ENCODE peak calls at places on chromosome 12, in ten cellular contexts. One of them, this sample, is unnamed.

GRCh38 chr12:124738636-124739467 is 124.8 kb downstream of the SCARB1 start:
- DNase-seq in endothelial cell: no peak
- DNase-seq in posterior cingulate gyrus: no peak
- DNase-seq in stomach: peak
- DNase-seq in suprapubic skin: no peak
- DNase-seq in HFFc6: peak
- DNase-seq in Right ventricle myocardium inferior: peak
- DNase-seq in ELR: peak
- DNase-seq in activated naive CD8-positive, alpha-beta T cell treated with anti-CD3 and anti-CD28 coated beads for 36 hours: no peak
- DNase-seq in fibroblast of mammary gland: peak
- DNase-seq in this sample: no peak

GRCh38 chr12:132362966-132363660 is 33.7 kb upstream of the GALNT9 start:
- DNase-seq in endothelial cell: no peak
- DNase-seq in posterior cingulate gyrus: peak
- DNase-seq in stomach: no peak
- DNase-seq in suprapubic skin: no peak
- DNase-seq in HFFc6: no peak
- DNase-seq in Right ventricle myocardium inferior: no peak
- DNase-seq in ELR: no peak
- DNase-seq in activated naive CD8-positive, alpha-beta T cell treated with anti-CD3 and anti-CD28 coated beads for 36 hours: no peak
- DNase-seq in fibroblast of mammary gland: no peak
- DNase-seq in this sample: no peak

GRCh38 chr12:50256761-50257160 is 26.6 kb downstream of the LIMA1 start:
- DNase-seq in endothelial cell: no peak
- DNase-seq in posterior cingulate gyrus: no peak
- DNase-seq in stomach: no peak
- DNase-seq in suprapubic skin: no peak
- DNase-seq in HFFc6: no peak
- DNase-seq in Right ventricle myocardium inferior: no peak
- DNase-seq in ELR: no peak
- DNase-seq in activated naive CD8-positive, alpha-beta T cell treated with anti-CD3 and anti-CD28 coated beads for 36 hours: no peak
- DNase-seq in fibroblast of mammary gland: no peak
- DNase-seq in this sample: no peak

GRCh38 chr12:108634225-108634795 is 616 bp upstream of the SELPLG start:
- DNase-seq in endothelial cell: no peak
- DNase-seq in posterior cingulate gyrus: peak
- DNase-seq in stomach: peak
- DNase-seq in suprapubic skin: peak
- DNase-seq in HFFc6: no peak
- DNase-seq in Right ventricle myocardium inferior: peak
- DNase-seq in ELR: no peak
- DNase-seq in activated naive CD8-positive, alpha-beta T cell treated with anti-CD3 and anti-CD28 coated beads for 36 hours: peak
- DNase-seq in fibroblast of mammary gland: no peak
- DNase-seq in this sample: no peak

GRCh38 chr12:7093892-7094291 is 1.6 kb upstream of the C1R start:
- DNase-seq in endothelial cell: no peak
- DNase-seq in posterior cingulate gyrus: no peak
- DNase-seq in stomach: no peak
- DNase-seq in suprapubic skin: peak
- DNase-seq in HFFc6: no peak
- DNase-seq in Right ventricle myocardium inferior: no peak
- DNase-seq in ELR: no peak
- DNase-seq in activated naive CD8-positive, alpha-beta T cell treated with anti-CD3 and anti-CD28 coated beads for 36 hours: no peak
- DNase-seq in fibroblast of mammary gland: peak
- DNase-seq in this sample: no peak

GRCh38 chr12:107267604-107268003 is 174.3 kb upstream of the CRY1 start:
- DNase-seq in endothelial cell: no peak
- DNase-seq in posterior cingulate gyrus: peak
- DNase-seq in stomach: no peak
- DNase-seq in suprapubic skin: no peak
- DNase-seq in HFFc6: no peak
- DNase-seq in Right ventricle myocardium inferior: no peak
- DNase-seq in ELR: no peak
- DNase-seq in activated naive CD8-positive, alpha-beta T cell treated with anti-CD3 and anti-CD28 coated beads for 36 hours: no peak
- DNase-seq in fibroblast of mammary gland: no peak
- DNase-seq in this sample: no peak

GRCh38 chr12:49698619-49699545 is 8.3 kb downstream of the FMNL3 start:
- DNase-seq in endothelial cell: peak
- DNase-seq in posterior cingulate gyrus: no peak
- DNase-seq in stomach: no peak
- DNase-seq in suprapubic skin: no peak
- DNase-seq in HFFc6: peak
- DNase-seq in Right ventricle myocardium inferior: no peak
- DNase-seq in ELR: peak
- DNase-seq in activated naive CD8-positive, alpha-beta T cell treated with anti-CD3 and anti-CD28 coated beads for 36 hours: peak
- DNase-seq in fibroblast of mammary gland: peak
- DNase-seq in this sample: no peak

GRCh38 chr12:118175823-118176447 is 40.0 kb downstream of the PEBP1 start:
- DNase-seq in endothelial cell: no peak
- DNase-seq in posterior cingulate gyrus: no peak
- DNase-seq in stomach: no peak
- DNase-seq in suprapubic skin: no peak
- DNase-seq in HFFc6: no peak
- DNase-seq in Right ventricle myocardium inferior: no peak
- DNase-seq in ELR: no peak
- DNase-seq in activated naive CD8-positive, alpha-beta T cell treated with anti-CD3 and anti-CD28 coated beads for 36 hours: no peak
- DNase-seq in fibroblast of mammary gland: no peak
- DNase-seq in this sample: no peak

GRCh38 chr12:92065018-92065499 is 80.6 kb downstream of the BTG1 start:
- DNase-seq in endothelial cell: no peak
- DNase-seq in posterior cingulate gyrus: no peak
- DNase-seq in stomach: peak
- DNase-seq in suprapubic skin: no peak
- DNase-seq in HFFc6: no peak
- DNase-seq in Right ventricle myocardium inferior: no peak
- DNase-seq in ELR: no peak
- DNase-seq in activated naive CD8-positive, alpha-beta T cell treated with anti-CD3 and anti-CD28 coated beads for 36 hours: peak
- DNase-seq in fibroblast of mammary gland: peak
- DNase-seq in this sample: no peak

GRCh38 chr12:63795944-63796343 is 16.2 kb downstream of the RXYLT1 start:
- DNase-seq in endothelial cell: no peak
- DNase-seq in posterior cingulate gyrus: no peak
- DNase-seq in stomach: no peak
- DNase-seq in suprapubic skin: no peak
- DNase-seq in HFFc6: no peak
- DNase-seq in Right ventricle myocardium inferior: no peak
- DNase-seq in ELR: no peak
- DNase-seq in activated naive CD8-positive, alpha-beta T cell treated with anti-CD3 and anti-CD28 coated beads for 36 hours: no peak
- DNase-seq in fibroblast of mammary gland: no peak
- DNase-seq in this sample: no peak

GRCh38 chr12:96402061-96402460 is 1.8 kb upstream of the CDK17 start:
- DNase-seq in endothelial cell: no peak
- DNase-seq in posterior cingulate gyrus: no peak
- DNase-seq in stomach: no peak
- DNase-seq in suprapubic skin: no peak
- DNase-seq in HFFc6: no peak
- DNase-seq in Right ventricle myocardium inferior: no peak
- DNase-seq in ELR: no peak
- DNase-seq in activated naive CD8-positive, alpha-beta T cell treated with anti-CD3 and anti-CD28 coated beads for 36 hours: no peak
- DNase-seq in fibroblast of mammary gland: no peak
- DNase-seq in this sample: no peak

GRCh38 chr12:12441891-12442461 is 85.1 kb downstream of the BORCS5 start:
- DNase-seq in endothelial cell: no peak
- DNase-seq in posterior cingulate gyrus: no peak
- DNase-seq in stomach: no peak
- DNase-seq in suprapubic skin: no peak
- DNase-seq in HFFc6: peak
- DNase-seq in Right ventricle myocardium inferior: no peak
- DNase-seq in ELR: peak
- DNase-seq in activated naive CD8-positive, alpha-beta T cell treated with anti-CD3 and anti-CD28 coated beads for 36 hours: peak
- DNase-seq in fibroblast of mammary gland: no peak
- DNase-seq in this sample: no peak

GRCh38 chr12:121534495-121535148 is 46.2 kb downstream of the KDM2B start:
- DNase-seq in endothelial cell: no peak
- DNase-seq in posterior cingulate gyrus: no peak
- DNase-seq in stomach: no peak
- DNase-seq in suprapubic skin: no peak
- DNase-seq in HFFc6: no peak
- DNase-seq in Right ventricle myocardium inferior: no peak
- DNase-seq in ELR: no peak
- DNase-seq in activated naive CD8-positive, alpha-beta T cell treated with anti-CD3 and anti-CD28 coated beads for 36 hours: peak
- DNase-seq in fibroblast of mammary gland: no peak
- DNase-seq in this sample: no peak

GRCh38 chr12:32455607-32456063 is 56.3 kb downstream of the FGD4 start:
- DNase-seq in endothelial cell: peak
- DNase-seq in posterior cingulate gyrus: no peak
- DNase-seq in stomach: no peak
- DNase-seq in suprapubic skin: no peak
- DNase-seq in HFFc6: peak
- DNase-seq in Right ventricle myocardium inferior: no peak
- DNase-seq in ELR: peak
- DNase-seq in activated naive CD8-positive, alpha-beta T cell treated with anti-CD3 and anti-CD28 coated beads for 36 hours: no peak
- DNase-seq in fibroblast of mammary gland: peak
- DNase-seq in this sample: peak

GRCh38 chr12:94418517-94418916 is 41.1 kb downstream of the CEP83 start:
- DNase-seq in endothelial cell: no peak
- DNase-seq in posterior cingulate gyrus: no peak
- DNase-seq in stomach: no peak
- DNase-seq in suprapubic skin: no peak
- DNase-seq in HFFc6: no peak
- DNase-seq in Right ventricle myocardium inferior: no peak
- DNase-seq in ELR: no peak
- DNase-seq in activated naive CD8-positive, alpha-beta T cell treated with anti-CD3 and anti-CD28 coated beads for 36 hours: no peak
- DNase-seq in fibroblast of mammary gland: peak
- DNase-seq in this sample: no peak

GRCh38 chr12:45989857-45990467 is 412 bp downstream of the SCAF11 start:
- DNase-seq in endothelial cell: peak
- DNase-seq in posterior cingulate gyrus: peak
- DNase-seq in stomach: peak
- DNase-seq in suprapubic skin: peak
- DNase-seq in HFFc6: peak
- DNase-seq in Right ventricle myocardium inferior: peak
- DNase-seq in ELR: no peak
- DNase-seq in activated naive CD8-positive, alpha-beta T cell treated with anti-CD3 and anti-CD28 coated beads for 36 hours: peak
- DNase-seq in fibroblast of mammary gland: no peak
- DNase-seq in this sample: peak

GRCh38 chr12:89427508-89428156 is 75.3 kb upstream of the DUSP6 start:
- DNase-seq in endothelial cell: no peak
- DNase-seq in posterior cingulate gyrus: no peak
- DNase-seq in stomach: no peak
- DNase-seq in suprapubic skin: no peak
- DNase-seq in HFFc6: peak
- DNase-seq in Right ventricle myocardium inferior: no peak
- DNase-seq in ELR: peak
- DNase-seq in activated naive CD8-positive, alpha-beta T cell treated with anti-CD3 and anti-CD28 coated beads for 36 hours: no peak
- DNase-seq in fibroblast of mammary gland: no peak
- DNase-seq in this sample: no peak

GRCh38 chr12:128606970-128607369 is 216.8 kb downstream of the SLC15A4 start:
- DNase-seq in endothelial cell: no peak
- DNase-seq in posterior cingulate gyrus: no peak
- DNase-seq in stomach: no peak
- DNase-seq in suprapubic skin: no peak
- DNase-seq in HFFc6: no peak
- DNase-seq in Right ventricle myocardium inferior: no peak
- DNase-seq in ELR: no peak
- DNase-seq in activated naive CD8-positive, alpha-beta T cell treated with anti-CD3 and anti-CD28 coated beads for 36 hours: no peak
- DNase-seq in fibroblast of mammary gland: no peak
- DNase-seq in this sample: no peak

GRCh38 chr12:11718768-11719253 is 69.3 kb downstream of the ETV6 start:
- DNase-seq in endothelial cell: no peak
- DNase-seq in posterior cingulate gyrus: peak
- DNase-seq in stomach: no peak
- DNase-seq in suprapubic skin: no peak
- DNase-seq in HFFc6: peak
- DNase-seq in Right ventricle myocardium inferior: no peak
- DNase-seq in ELR: peak
- DNase-seq in activated naive CD8-positive, alpha-beta T cell treated with anti-CD3 and anti-CD28 coated beads for 36 hours: no peak
- DNase-seq in fibroblast of mammary gland: peak
- DNase-seq in this sample: peak

GRCh38 chr12:88299567-88300101 is 157.5 kb downstream of the TMTC3 start:
- DNase-seq in endothelial cell: no peak
- DNase-seq in posterior cingulate gyrus: no peak
- DNase-seq in stomach: no peak
- DNase-seq in suprapubic skin: no peak
- DNase-seq in HFFc6: peak
- DNase-seq in Right ventricle myocardium inferior: no peak
- DNase-seq in ELR: peak
- DNase-seq in activated naive CD8-positive, alpha-beta T cell treated with anti-CD3 and anti-CD28 coated beads for 36 hours: peak
- DNase-seq in fibroblast of mammary gland: peak
- DNase-seq in this sample: no peak

GRCh38 chr12:57754411-57755193 is at the start of gene MARCHF9:
- DNase-seq in endothelial cell: no peak
- DNase-seq in posterior cingulate gyrus: peak
- DNase-seq in stomach: peak
- DNase-seq in suprapubic skin: no peak
- DNase-seq in HFFc6: no peak
- DNase-seq in Right ventricle myocardium inferior: no peak
- DNase-seq in ELR: peak
- DNase-seq in activated naive CD8-positive, alpha-beta T cell treated with anti-CD3 and anti-CD28 coated beads for 36 hours: peak
- DNase-seq in fibroblast of mammary gland: no peak
- DNase-seq in this sample: peak

GRCh38 chr12:113227686-113228391 is 6.6 kb downstream of the TPCN1 start:
- DNase-seq in endothelial cell: no peak
- DNase-seq in posterior cingulate gyrus: peak
- DNase-seq in stomach: no peak
- DNase-seq in suprapubic skin: no peak
- DNase-seq in HFFc6: no peak
- DNase-seq in Right ventricle myocardium inferior: no peak
- DNase-seq in ELR: no peak
- DNase-seq in activated naive CD8-positive, alpha-beta T cell treated with anti-CD3 and anti-CD28 coated beads for 36 hours: no peak
- DNase-seq in fibroblast of mammary gland: no peak
- DNase-seq in this sample: no peak

GRCh38 chr12:106139422-106140141 is 828 bp upstream of the NUAK1 start:
- DNase-seq in endothelial cell: peak
- DNase-seq in posterior cingulate gyrus: peak
- DNase-seq in stomach: peak
- DNase-seq in suprapubic skin: peak
- DNase-seq in HFFc6: peak
- DNase-seq in Right ventricle myocardium inferior: peak
- DNase-seq in ELR: peak
- DNase-seq in activated naive CD8-positive, alpha-beta T cell treated with anti-CD3 and anti-CD28 coated beads for 36 hours: peak
- DNase-seq in fibroblast of mammary gland: peak
- DNase-seq in this sample: no peak

GRCh38 chr12:28622416-28622815 is 432.2 kb downstream of the CCDC91 start:
- DNase-seq in endothelial cell: no peak
- DNase-seq in posterior cingulate gyrus: no peak
- DNase-seq in stomach: no peak
- DNase-seq in suprapubic skin: no peak
- DNase-seq in HFFc6: peak
- DNase-seq in Right ventricle myocardium inferior: no peak
- DNase-seq in ELR: peak
- DNase-seq in activated naive CD8-positive, alpha-beta T cell treated with anti-CD3 and anti-CD28 coated beads for 36 hours: no peak
- DNase-seq in fibroblast of mammary gland: peak
- DNase-seq in this sample: no peak

GRCh38 chr12:130401703-130402102 is 64.0 kb downstream of the PIWIL1 start:
- DNase-seq in endothelial cell: no peak
- DNase-seq in posterior cingulate gyrus: no peak
- DNase-seq in stomach: no peak
- DNase-seq in suprapubic skin: no peak
- DNase-seq in HFFc6: no peak
- DNase-seq in Right ventricle myocardium inferior: no peak
- DNase-seq in ELR: no peak
- DNase-seq in activated naive CD8-positive, alpha-beta T cell treated with anti-CD3 and anti-CD28 coated beads for 36 hours: no peak
- DNase-seq in fibroblast of mammary gland: no peak
- DNase-seq in this sample: no peak

GRCh38 chr12:10288989-10289388 is 18.7 kb upstream of the KLRD1 start:
- DNase-seq in endothelial cell: no peak
- DNase-seq in posterior cingulate gyrus: no peak
- DNase-seq in stomach: no peak
- DNase-seq in suprapubic skin: no peak
- DNase-seq in HFFc6: no peak
- DNase-seq in Right ventricle myocardium inferior: no peak
- DNase-seq in ELR: no peak
- DNase-seq in activated naive CD8-positive, alpha-beta T cell treated with anti-CD3 and anti-CD28 coated beads for 36 hours: no peak
- DNase-seq in fibroblast of mammary gland: no peak
- DNase-seq in this sample: no peak

GRCh38 chr12:128970941-128971340 is 117.7 kb downstream of the GLT1D1 start:
- DNase-seq in endothelial cell: no peak
- DNase-seq in posterior cingulate gyrus: peak
- DNase-seq in stomach: no peak
- DNase-seq in suprapubic skin: no peak
- DNase-seq in HFFc6: no peak
- DNase-seq in Right ventricle myocardium inferior: no peak
- DNase-seq in ELR: no peak
- DNase-seq in activated naive CD8-positive, alpha-beta T cell treated with anti-CD3 and anti-CD28 coated beads for 36 hours: no peak
- DNase-seq in fibroblast of mammary gland: no peak
- DNase-seq in this sample: no peak

GRCh38 chr12:46788247-46788887 is 37.4 kb downstream of the SLC38A4 start:
- DNase-seq in endothelial cell: no peak
- DNase-seq in posterior cingulate gyrus: no peak
- DNase-seq in stomach: no peak
- DNase-seq in suprapubic skin: no peak
- DNase-seq in HFFc6: peak
- DNase-seq in Right ventricle myocardium inferior: no peak
- DNase-seq in ELR: peak
- DNase-seq in activated naive CD8-positive, alpha-beta T cell treated with anti-CD3 and anti-CD28 coated beads for 36 hours: no peak
- DNase-seq in fibroblast of mammary gland: peak
- DNase-seq in this sample: no peak

This sample was measured in SK-N-SH.